ENCODE peak calls at places on chromosomes 6 and 20, in five cellular contexts. A is effector memory CD4-positive, alpha-beta T cell; M is fibroblast of lung; X is heart left ventricle; C is ovary. R is an unnamed sample.

GRCh38 chr6:43334466-43335095 is 26.0 kb upstream of the CRIP3 start:
- DNase-seq in A (no peak), C (no peak), X (no peak), M (peak; percentile 62), R (peak; percentile 32)

GRCh38 chr6:56259682-56260081 is 12.3 kb upstream of the COL21A1 start:
- DNase-seq in C (no peak), A (no peak), M (peak; percentile 49), X (no peak), R (no peak)

GRCh38 chr20:63542031-63542559 is 4.9 kb upstream of the PTK6 start:
- DNase-seq in A (no peak), C (no peak), X (no peak), M (no peak), R (no peak)

GRCh38 chr6:57303931-57304681 is 13.3 kb upstream of the PRIM2 start:
- DNase-seq in A (no peak), C (no peak), X (no peak), M (peak; percentile 47), R (no peak)

GRCh38 chr6:31049518-31049917 is 39.2 kb downstream of the MUC22 start:
- DNase-seq in A (no peak), M (no peak), X (no peak), C (no peak), R (no peak)

GRCh38 chr6:135909737-135910387 is 58.4 kb downstream of the PDE7B start:
- DNase-seq in C (no peak), M (peak; percentile 25), A (peak; percentile 15), X (peak; percentile 27), R (peak; percentile 69)

GRCh38 chr6:166678426-166678825 is 51.4 kb upstream of the RPS6KA2 start:
- DNase-seq in A (no peak), M (peak; percentile 82), X (no peak), C (no peak), R (peak; percentile 23)

GRCh38 chr6:83884523-83884922 is 25.0 kb downstream of the CYB5R4 start:
- DNase-seq in M (peak; percentile 45), X (no peak), A (no peak), C (no peak), R (no peak)

GRCh38 chr20:34345426-34345757 is 17.7 kb upstream of the ITCH start:
- DNase-seq in A (no peak), M (no peak), C (no peak), X (no peak), R (no peak)

GRCh38 chr6:5260111-5260620 is 584 bp downstream of the LYRM4 start:
- DNase-seq in M (peak; percentile 55), C (peak; percentile 60), A (peak; percentile 71), X (no peak), R (peak; percentile 73)

GRCh38 chr20:44489223-44489622 is 13.5 kb downstream of the TTPAL start:
- DNase-seq in A (no peak), X (no peak), M (no peak), C (no peak), R (no peak)

GRCh38 chr6:36700071-36700811 is 2.6 kb downstream of the RAB44 start:
- DNase-seq in C (no peak), A (no peak), M (no peak), X (no peak), R (no peak)

GRCh38 chr20:57395111-57395959 is 4.1 kb downstream of the RBM38 start:
- DNase-seq in A (no peak), M (peak; percentile 88), C (peak; percentile 76), X (peak; percentile 86), R (no peak)

GRCh38 chr6:168968228-168968627 is 285.4 kb downstream of the THBS2 start:
- DNase-seq in A (peak; percentile 7), M (peak; percentile 91), X (no peak), C (peak; percentile 26), R (peak; percentile 23)

GRCh38 chr20:44620030-44620429 is 31.5 kb downstream of the ADA start:
- DNase-seq in A (no peak), X (no peak), C (no peak), M (no peak), R (no peak)

GRCh38 chr20:61756966-61757677 is 308.6 kb downstream of the TAF4 start:
- DNase-seq in C (no peak), X (no peak), M (no peak), A (no peak), R (no peak)

GRCh38 chr6:92945799-92946198 is 473.6 kb downstream of the EPHA7 start:
- DNase-seq in A (no peak), M (peak; percentile 26), X (no peak), C (no peak), R (no peak)

GRCh38 chr6:92942549-92942948 is 476.8 kb downstream of the EPHA7 start:
- DNase-seq in A (no peak), X (no peak), C (no peak), M (no peak), R (no peak)
- H3K27ac ChIP-seq in A (no peak overlapping the region), X (no peak overlapping the region), C (no peak overlapping the region), M (no peak overlapping the region), R (no peak overlapping the region)

DNA sequence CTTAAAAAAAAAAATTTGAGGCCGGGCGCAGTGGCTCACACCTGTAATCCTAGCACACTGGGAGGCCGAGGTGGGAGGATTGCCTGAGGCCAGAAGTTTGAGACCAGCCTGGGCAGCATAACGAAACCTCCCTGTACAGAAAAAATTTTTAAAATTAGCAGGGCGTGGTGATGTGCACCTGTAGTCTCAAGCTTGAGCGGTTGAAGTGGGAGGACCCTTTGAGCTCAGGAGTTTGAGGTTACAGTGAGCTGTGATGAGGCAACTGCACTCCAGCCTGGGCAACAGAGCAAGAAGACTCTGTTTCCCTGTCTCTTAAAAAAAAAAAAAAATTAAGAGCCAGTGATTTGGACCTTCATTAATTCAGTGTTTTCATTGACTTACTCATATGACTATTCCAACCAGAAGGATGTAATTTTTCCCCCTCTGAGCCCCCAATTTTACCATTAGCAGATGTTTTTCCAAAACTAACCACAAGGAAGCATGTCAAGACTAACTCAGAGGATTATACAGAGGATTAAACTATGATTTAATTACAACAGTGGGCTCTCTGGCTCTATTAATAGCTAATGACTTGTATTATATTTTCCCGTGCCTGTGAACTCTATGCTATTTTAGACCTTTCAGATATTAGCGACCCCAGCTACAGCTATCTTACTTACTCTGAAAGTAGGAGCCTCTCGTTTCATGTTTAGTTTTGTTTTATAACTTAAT is 75.1 kb downstream of the ARID1B start:
- DNase-seq in A (no peak), X (no peak), M (no peak), C (no peak), R (no peak)
- H3K4me1 ChIP-seq in A (peaks cover 6% of the 10 kb centered on the region), X (peaks cover 78% of the 10 kb centered on the region), M (peaks cover 2% of the 10 kb centered on the region), C (peaks cover 25% of the 10 kb centered on the region), R (no peaks in the 10 kb centered on the region)

DNA sequence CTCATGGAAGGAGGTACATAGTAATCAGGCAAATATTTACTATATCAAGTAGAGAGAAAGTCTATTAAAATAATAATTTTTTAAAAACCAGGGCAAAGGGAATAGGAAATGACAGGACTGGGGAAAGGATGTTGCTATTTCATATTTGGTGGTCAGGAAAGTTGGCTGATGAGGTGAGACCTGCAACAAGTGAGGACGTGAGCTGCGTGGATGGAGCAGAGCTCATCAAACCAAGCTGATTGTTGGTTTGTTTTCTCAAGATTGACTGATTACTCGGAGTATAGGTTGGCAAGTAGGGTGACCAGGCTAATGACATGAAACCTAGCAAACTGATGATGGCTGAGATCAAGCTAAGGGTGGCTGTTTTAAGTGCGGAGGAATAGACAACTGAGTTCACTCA is 6.0 kb downstream of the GJA1 start:
- DNase-seq in M (no peak), X (no peak), A (no peak), C (no peak), R (no peak)
- H3K4me3 ChIP-seq in M (no peak overlapping the region), X (peak overlapping the region; percentile 67), A (no peak overlapping the region), C (no peak overlapping the region), R (no peak overlapping the region)

GRCh38 chr6:33075208-33075567 is 602 bp upstream of the HLA-DPB1 start:
- DNase-seq in C (no peak), M (no peak), X (no peak), A (no peak), R (no peak)

GRCh38 chr6:33071579-33071978 is 1.9 kb downstream of the HLA-DPA1 start:
- DNase-seq in M (no peak), X (no peak), A (no peak), C (no peak), R (no peak)

GRCh38 chr6:33070909-33071308 is 2.5 kb downstream of the HLA-DPA1 start:
- DNase-seq in X (no peak), A (no peak), M (no peak), C (no peak), R (no peak)

GRCh38 chr6:33073431-33073871 is at the start of gene HLA-DPA1:
- DNase-seq in M (no peak), X (peak; percentile 70), A (no peak), C (no peak), R (peak; percentile 28)

DNA sequence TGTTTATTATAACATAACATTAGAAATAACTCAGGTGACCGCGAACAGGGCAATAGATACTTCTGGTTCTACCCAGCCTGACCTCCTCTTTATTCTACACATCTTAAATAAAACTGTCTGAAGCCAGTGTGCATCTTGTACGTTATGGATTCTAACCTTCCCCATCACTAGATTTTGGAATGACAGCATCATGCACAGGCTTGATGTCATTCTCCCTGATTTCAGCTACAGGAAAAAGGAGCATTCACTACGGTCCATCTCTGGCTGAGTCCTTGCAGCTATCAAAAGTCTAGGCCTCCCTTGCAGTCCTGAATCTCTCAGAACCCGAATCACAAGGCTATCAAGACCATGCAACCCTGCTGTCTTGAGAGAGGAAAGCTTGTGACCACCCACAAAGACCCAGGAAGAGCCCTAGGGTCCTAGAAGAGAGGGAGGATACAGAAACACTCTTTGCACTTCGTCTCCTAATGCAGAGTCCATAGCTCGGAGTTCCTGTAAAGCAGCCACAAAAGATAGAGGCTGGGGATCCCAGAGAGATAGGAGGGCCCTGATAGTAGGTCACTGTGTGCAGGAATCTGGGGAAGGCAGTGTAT is 845 bp downstream of the HLA-DPA1 start:
- DNase-seq in X (no peak), C (no peak), A (no peak), M (no peak), R (no peak)
- H3K27ac ChIP-seq in X (peak overlapping the region; percentile 85), C (no peak overlapping the region), A (no peak overlapping the region), M (no peak overlapping the region), R (peak overlapping the region; percentile 24)

GRCh38 chr6:127865108-127865507 is 35.8 kb downstream of the THEMIS start:
- DNase-seq in M (no peak), X (no peak), C (no peak), A (no peak), R (no peak)
- H3K4me1 ChIP-seq in M (no peaks in the 10 kb centered on the region), X (no peaks in the 10 kb centered on the region), C (no peaks in the 10 kb centered on the region), A (peaks cover 4% of the 10 kb centered on the region), R (no peaks in the 10 kb centered on the region)

GRCh38 chr6:105482956-105483355 is 80.1 kb upstream of the PREP start:
- DNase-seq in A (no peak), X (no peak), C (no peak), M (no peak), R (no peak)

GRCh38 chr6:105484238-105485161 is 81.6 kb upstream of the PREP start:
- DNase-seq in M (peak; percentile 30), C (no peak), A (no peak), X (no peak), R (no peak)

GRCh38 chr6:105485456-105485855 is 82.6 kb upstream of the PREP start:
- DNase-seq in X (peak; percentile 22), A (no peak), M (no peak), C (no peak), R (no peak)

GRCh38 chr6:105482227-105482839 is 79.5 kb upstream of the PREP start:
- DNase-seq in M (peak; percentile 43), C (peak; percentile 63), X (peak; percentile 58), A (no peak), R (no peak)

GRCh38 chr6:105483492-105483891 is 80.6 kb upstream of the PREP start:
- DNase-seq in M (peak; percentile 81), X (no peak), A (no peak), C (no peak), R (no peak)
- H3K4me3 ChIP-seq in M (no peak overlapping the region), X (no peak overlapping the region), A (no peak overlapping the region), C (no peak overlapping the region), R (no peak overlapping the region)